ENCODE peak calls at places on chromosomes 5 and 9, in nine cellular contexts. C, I, E, U, R, B, Z, F and G are unnamed samples.

GRCh38 chr5:24999732-25000131 is 355.0 kb upstream of the CDH10 start:
- DNase-seq in C (no peak), I (no peak), E (no peak), U (no peak), R (no peak), B (no peak), Z (no peak), F (no peak), G (no peak)

GRCh38 chr9:121325387-121325786 is 44.7 kb downstream of the STOM start:
- DNase-seq in C (no peak), I (no peak), E (no peak), U (no peak), R (no peak), B (no peak), Z (no peak), F (no peak), G (no peak)

GRCh38 chr5:64628901-64629300 is 61.4 kb upstream of the SHISAL2B start:
- DNase-seq in C (no peak), I (no peak), E (no peak), U (no peak), R (no peak), B (no peak), Z (no peak), F (no peak), G (peak)

GRCh38 chr9:78035369-78035993 is 3.9 kb upstream of the GNAQ start:
- DNase-seq in C (peak), I (peak), E (peak), U (peak), R (peak), B (peak), Z (peak), F (peak), G (peak)

GRCh38 chr9:134515026-134515821 is 126.4 kb upstream of the COL5A1 start:
- DNase-seq in C (no peak), I (no peak), E (no peak), U (peak), R (no peak), B (no peak), Z (no peak), F (no peak), G (peak)

GRCh38 chr5:133247881-133248642 is 196.2 kb downstream of the HSPA4 start:
- DNase-seq in C (peak), I (peak), E (peak), U (peak), R (no peak), B (no peak), Z (peak), F (no peak), G (no peak)

GRCh38 chr5:82777106-82777505 is 300.1 kb downstream of the TMEM167A start:
- DNase-seq in C (no peak), I (no peak), E (peak), U (no peak), R (no peak), B (no peak), Z (no peak), F (no peak), G (peak)

GRCh38 chr9:19441730-19442129 is 32.9 kb downstream of the ACER2 start:
- DNase-seq in C (peak), I (no peak), E (peak), U (no peak), R (no peak), B (no peak), Z (no peak), F (no peak), G (no peak)

GRCh38 chr5:60178101-60178500 is 284.6 kb upstream of the PDE4D start:
- DNase-seq in C (no peak), I (no peak), E (peak), U (no peak), R (no peak), B (no peak), Z (no peak), F (no peak), G (peak)